ENCODE peak calls at places on chromosomes 1 and 21, in nine cellular contexts. One of them, this sample, is unnamed.

GRCh38 chr1:53321366-53321765 is 6.5 kb downstream of the LRP8 start:
- DNase-seq in fibroblast of mammary gland: no peak
- DNase-seq in activated CD8-positive, alpha-beta memory T cell treated with anti-CD3 and anti-CD28 coated beads for 1 hour: no peak
- DNase-seq in HuH-7: peak; percentile 48
- DNase-seq in activated CD8-positive, alpha-beta T cell treated with anti-CD3 and anti-CD28 coated beads, Interleukin-2, amount 10 ng/mL, durations not matched to agents 7 days and 5 days: no peak
- DNase-seq in Kasumi-1: peak; percentile 41
- DNase-seq in HuH-7.5: peak; percentile 51
- DNase-seq in sigmoid colon: no peak
- DNase-seq in left cardiac atrium: no peak
- DNase-seq in this sample: no peak

GRCh38 chr21:43734830-43735229 is 15.9 kb downstream of the PDXK start:
- DNase-seq in fibroblast of mammary gland: peak; percentile 72
- DNase-seq in activated CD8-positive, alpha-beta memory T cell treated with anti-CD3 and anti-CD28 coated beads for 1 hour: no peak
- DNase-seq in HuH-7: no peak
- DNase-seq in activated CD8-positive, alpha-beta T cell treated with anti-CD3 and anti-CD28 coated beads, Interleukin-2, amount 10 ng/mL, durations not matched to agents 7 days and 5 days: no peak
- DNase-seq in Kasumi-1: no peak
- DNase-seq in HuH-7.5: no peak
- DNase-seq in sigmoid colon: peak; percentile 62
- DNase-seq in left cardiac atrium: no peak
- DNase-seq in this sample: no peak

GRCh38 chr1:81549588-81550127 is 251.1 kb upstream of the ADGRL2 start:
- DNase-seq in fibroblast of mammary gland: peak; percentile 67
- DNase-seq in activated CD8-positive, alpha-beta memory T cell treated with anti-CD3 and anti-CD28 coated beads for 1 hour: no peak
- DNase-seq in HuH-7: peak; percentile 13
- DNase-seq in activated CD8-positive, alpha-beta T cell treated with anti-CD3 and anti-CD28 coated beads, Interleukin-2, amount 10 ng/mL, durations not matched to agents 7 days and 5 days: no peak
- DNase-seq in Kasumi-1: peak; percentile 31
- DNase-seq in HuH-7.5: peak; percentile 16
- DNase-seq in sigmoid colon: no peak
- DNase-seq in left cardiac atrium: no peak
- DNase-seq in this sample: no peak

GRCh38 chr1:218665216-218665615 is 320.1 kb downstream of the TGFB2 start:
- DNase-seq in fibroblast of mammary gland: peak; percentile 83
- DNase-seq in activated CD8-positive, alpha-beta memory T cell treated with anti-CD3 and anti-CD28 coated beads for 1 hour: no peak
- DNase-seq in HuH-7: no peak
- DNase-seq in activated CD8-positive, alpha-beta T cell treated with anti-CD3 and anti-CD28 coated beads, Interleukin-2, amount 10 ng/mL, durations not matched to agents 7 days and 5 days: no peak
- DNase-seq in Kasumi-1: no peak
- DNase-seq in HuH-7.5: no peak
- DNase-seq in sigmoid colon: peak; percentile 75
- DNase-seq in left cardiac atrium: peak; percentile 59
- DNase-seq in this sample: peak; percentile 49

GRCh38 chr1:176843352-176844297 is 320.9 kb downstream of the ASTN1 start:
- DNase-seq in fibroblast of mammary gland: peak; percentile 68
- DNase-seq in activated CD8-positive, alpha-beta memory T cell treated with anti-CD3 and anti-CD28 coated beads for 1 hour: no peak
- DNase-seq in HuH-7: no peak
- DNase-seq in activated CD8-positive, alpha-beta T cell treated with anti-CD3 and anti-CD28 coated beads, Interleukin-2, amount 10 ng/mL, durations not matched to agents 7 days and 5 days: no peak
- DNase-seq in Kasumi-1: peak; percentile 12
- DNase-seq in HuH-7.5: no peak
- DNase-seq in sigmoid colon: no peak
- DNase-seq in left cardiac atrium: no peak
- DNase-seq in this sample: peak; percentile 39

GRCh38 chr1:234980224-234980656 is 148.4 kb downstream of the TOMM20 start:
- DNase-seq in fibroblast of mammary gland: no peak
- DNase-seq in activated CD8-positive, alpha-beta memory T cell treated with anti-CD3 and anti-CD28 coated beads for 1 hour: no peak
- DNase-seq in HuH-7: no peak
- DNase-seq in activated CD8-positive, alpha-beta T cell treated with anti-CD3 and anti-CD28 coated beads, Interleukin-2, amount 10 ng/mL, durations not matched to agents 7 days and 5 days: no peak
- DNase-seq in Kasumi-1: peak; percentile 91
- DNase-seq in HuH-7.5: no peak
- DNase-seq in sigmoid colon: no peak
- DNase-seq in left cardiac atrium: no peak
- DNase-seq in this sample: no peak

GRCh38 chr1:41455479-41456271 is 28.8 kb downstream of the EDN2 start:
- DNase-seq in fibroblast of mammary gland: peak; percentile 55
- DNase-seq in activated CD8-positive, alpha-beta memory T cell treated with anti-CD3 and anti-CD28 coated beads for 1 hour: no peak
- DNase-seq in HuH-7: no peak
- DNase-seq in activated CD8-positive, alpha-beta T cell treated with anti-CD3 and anti-CD28 coated beads, Interleukin-2, amount 10 ng/mL, durations not matched to agents 7 days and 5 days: no peak
- DNase-seq in Kasumi-1: no peak
- DNase-seq in HuH-7.5: no peak
- DNase-seq in sigmoid colon: peak; percentile 97
- DNase-seq in left cardiac atrium: peak; percentile 50
- DNase-seq in this sample: peak; percentile 85

GRCh38 chr1:167086033-167086432 is 4.1 kb downstream of the GPA33 start:
- DNase-seq in fibroblast of mammary gland: no peak
- DNase-seq in activated CD8-positive, alpha-beta memory T cell treated with anti-CD3 and anti-CD28 coated beads for 1 hour: no peak
- DNase-seq in HuH-7: no peak
- DNase-seq in activated CD8-positive, alpha-beta T cell treated with anti-CD3 and anti-CD28 coated beads, Interleukin-2, amount 10 ng/mL, durations not matched to agents 7 days and 5 days: no peak
- DNase-seq in Kasumi-1: no peak
- DNase-seq in HuH-7.5: no peak
- DNase-seq in sigmoid colon: no peak
- DNase-seq in left cardiac atrium: no peak
- DNase-seq in this sample: no peak

GRCh38 chr1:44021156-44021555 is 10.1 kb downstream of the SLC6A9 start:
- DNase-seq in fibroblast of mammary gland: no peak
- DNase-seq in activated CD8-positive, alpha-beta memory T cell treated with anti-CD3 and anti-CD28 coated beads for 1 hour: no peak
- DNase-seq in HuH-7: no peak
- DNase-seq in activated CD8-positive, alpha-beta T cell treated with anti-CD3 and anti-CD28 coated beads, Interleukin-2, amount 10 ng/mL, durations not matched to agents 7 days and 5 days: no peak
- DNase-seq in Kasumi-1: no peak
- DNase-seq in HuH-7.5: no peak
- DNase-seq in sigmoid colon: no peak
- DNase-seq in left cardiac atrium: no peak
- DNase-seq in this sample: peak; percentile 21

GRCh38 chr1:220275430-220275829 is 3.2 kb upstream of the RAB3GAP2 start:
- DNase-seq in fibroblast of mammary gland: no peak
- DNase-seq in activated CD8-positive, alpha-beta memory T cell treated with anti-CD3 and anti-CD28 coated beads for 1 hour: no peak
- DNase-seq in HuH-7: no peak
- DNase-seq in activated CD8-positive, alpha-beta T cell treated with anti-CD3 and anti-CD28 coated beads, Interleukin-2, amount 10 ng/mL, durations not matched to agents 7 days and 5 days: no peak
- DNase-seq in Kasumi-1: no peak
- DNase-seq in HuH-7.5: no peak
- DNase-seq in sigmoid colon: no peak
- DNase-seq in left cardiac atrium: no peak
- DNase-seq in this sample: no peak

GRCh38 chr1:224448428-224449017 is 13.9 kb upstream of the WDR26 start:
- DNase-seq in fibroblast of mammary gland: peak; percentile 32
- DNase-seq in activated CD8-positive, alpha-beta memory T cell treated with anti-CD3 and anti-CD28 coated beads for 1 hour: no peak
- DNase-seq in HuH-7: no peak
- DNase-seq in activated CD8-positive, alpha-beta T cell treated with anti-CD3 and anti-CD28 coated beads, Interleukin-2, amount 10 ng/mL, durations not matched to agents 7 days and 5 days: no peak
- DNase-seq in Kasumi-1: no peak
- DNase-seq in HuH-7.5: no peak
- DNase-seq in sigmoid colon: no peak
- DNase-seq in left cardiac atrium: no peak
- DNase-seq in this sample: no peak

GRCh38 chr1:245383396-245384330 is 228.9 kb downstream of the KIF26B start:
- DNase-seq in fibroblast of mammary gland: no peak
- DNase-seq in activated CD8-positive, alpha-beta memory T cell treated with anti-CD3 and anti-CD28 coated beads for 1 hour: no peak
- DNase-seq in HuH-7: no peak
- DNase-seq in activated CD8-positive, alpha-beta T cell treated with anti-CD3 and anti-CD28 coated beads, Interleukin-2, amount 10 ng/mL, durations not matched to agents 7 days and 5 days: no peak
- DNase-seq in Kasumi-1: no peak
- DNase-seq in HuH-7.5: no peak
- DNase-seq in sigmoid colon: no peak
- DNase-seq in left cardiac atrium: no peak
- DNase-seq in this sample: no peak

GRCh38 chr1:167171286-167171929 is 49.3 kb upstream of the POU2F1 start:
- DNase-seq in fibroblast of mammary gland: peak; percentile 52
- DNase-seq in activated CD8-positive, alpha-beta memory T cell treated with anti-CD3 and anti-CD28 coated beads for 1 hour: no peak
- DNase-seq in HuH-7: no peak
- DNase-seq in activated CD8-positive, alpha-beta T cell treated with anti-CD3 and anti-CD28 coated beads, Interleukin-2, amount 10 ng/mL, durations not matched to agents 7 days and 5 days: no peak
- DNase-seq in Kasumi-1: no peak
- DNase-seq in HuH-7.5: no peak
- DNase-seq in sigmoid colon: no peak
- DNase-seq in left cardiac atrium: no peak
- DNase-seq in this sample: no peak

GRCh38 chr1:44059956-44060355 is 28.7 kb upstream of the SLC6A9 start:
- DNase-seq in fibroblast of mammary gland: peak; percentile 48
- DNase-seq in activated CD8-positive, alpha-beta memory T cell treated with anti-CD3 and anti-CD28 coated beads for 1 hour: no peak
- DNase-seq in HuH-7: no peak
- DNase-seq in activated CD8-positive, alpha-beta T cell treated with anti-CD3 and anti-CD28 coated beads, Interleukin-2, amount 10 ng/mL, durations not matched to agents 7 days and 5 days: no peak
- DNase-seq in Kasumi-1: no peak
- DNase-seq in HuH-7.5: no peak
- DNase-seq in sigmoid colon: no peak
- DNase-seq in left cardiac atrium: no peak
- DNase-seq in this sample: no peak

GRCh38 chr1:1779691-1780597 is 1.7 kb upstream of the NADK start:
- DNase-seq in fibroblast of mammary gland: peak; percentile 87
- DNase-seq in activated CD8-positive, alpha-beta memory T cell treated with anti-CD3 and anti-CD28 coated beads for 1 hour: no peak
- DNase-seq in HuH-7: no peak
- DNase-seq in activated CD8-positive, alpha-beta T cell treated with anti-CD3 and anti-CD28 coated beads, Interleukin-2, amount 10 ng/mL, durations not matched to agents 7 days and 5 days: peak; percentile 85
- DNase-seq in Kasumi-1: peak; percentile 91
- DNase-seq in HuH-7.5: no peak
- DNase-seq in sigmoid colon: no peak
- DNase-seq in left cardiac atrium: peak; percentile 57
- DNase-seq in this sample: peak; percentile 62

GRCh38 chr1:230822092-230822581 is 46.2 kb downstream of the C1orf198 start:
- DNase-seq in fibroblast of mammary gland: peak; percentile 88
- DNase-seq in activated CD8-positive, alpha-beta memory T cell treated with anti-CD3 and anti-CD28 coated beads for 1 hour: no peak
- DNase-seq in HuH-7: no peak
- DNase-seq in activated CD8-positive, alpha-beta T cell treated with anti-CD3 and anti-CD28 coated beads, Interleukin-2, amount 10 ng/mL, durations not matched to agents 7 days and 5 days: no peak
- DNase-seq in Kasumi-1: no peak
- DNase-seq in HuH-7.5: no peak
- DNase-seq in sigmoid colon: peak; percentile 79
- DNase-seq in left cardiac atrium: peak; percentile 48
- DNase-seq in this sample: peak; percentile 65